ENCODE peak calls at places on chromosome 7, in five cellular contexts. Q, G, X, D and K are unnamed samples.

GRCh38 chr7:40299097-40299496 is 164.3 kb downstream of the SUGCT start:
- DNase-seq in D (no peak), Q (no peak), G (no peak), X (no peak), K (no peak)

GRCh38 chr7:56046728-56047445 is 4.4 kb downstream of the PSPH start:
- DNase-seq in Q (no peak), G (no peak), D (peak), X (no peak), K (no peak)

GRCh38 chr7:28533731-28534531 is 121.6 kb downstream of the CREB5 start:
- DNase-seq in G (no peak), Q (no peak), X (peak), D (peak), K (no peak)

GRCh38 chr7:19408821-19409220 is 263.6 kb upstream of the FERD3L start:
- DNase-seq in X (no peak), G (no peak), D (no peak), Q (no peak), K (no peak)

GRCh38 chr7:99731638-99732374 is 3.2 kb downstream of the CYP3A7 start:
- DNase-seq in X (no peak), G (no peak), Q (no peak), D (no peak), K (no peak)

GRCh38 chr7:107754642-107755041 is 10.7 kb downstream of the CBLL1 start:
- DNase-seq in Q (no peak), X (no peak), G (no peak), D (no peak), K (no peak)

GRCh38 chr7:34748244-34749039 is 90.4 kb downstream of the NPSR1 start:
- DNase-seq in G (no peak), X (no peak), D (peak), Q (peak), K (no peak)

GRCh38 chr7:36044096-36044892 is 108.8 kb upstream of the EEPD1 start:
- DNase-seq in D (no peak), G (no peak), X (no peak), Q (no peak), K (no peak)

GRCh38 chr7:1846331-1847065 is 176.4 kb downstream of the ELFN1 start:
- DNase-seq in Q (no peak), G (peak), D (no peak), X (peak), K (no peak)

GRCh38 chr7:87499494-87499893 is 24.0 kb upstream of the ABCB4 start:
- DNase-seq in G (no peak), Q (no peak), X (no peak), D (no peak), K (no peak)

GRCh38 chr7:131625817-131626372 is 69.5 kb upstream of the PODXL start:
- DNase-seq in G (no peak), Q (no peak), D (peak), X (no peak), K (no peak)

GRCh38 chr7:154231732-154232131 is 179.5 kb downstream of the DPP6 start:
- DNase-seq in X (no peak), G (no peak), D (no peak), Q (no peak), K (no peak)

GRCh38 chr7:45203947-45204445 is 46.4 kb downstream of the RAMP3 start:
- DNase-seq in X (peak), G (no peak), D (no peak), Q (no peak), K (no peak)

GRCh38 chr7:115211171-115211570 is 289.3 kb downstream of the MDFIC start:
- DNase-seq in X (no peak), D (no peak), Q (no peak), G (no peak), K (no peak)

GRCh38 chr7:143205560-143206293 is 16.1 kb upstream of the TAS2R40 start:
- DNase-seq in D (peak), X (no peak), G (no peak), Q (peak), K (no peak)

GRCh38 chr7:132778761-132779160 is 202.5 kb upstream of the PLXNA4 start:
- DNase-seq in G (no peak), D (no peak), X (peak), Q (no peak), K (no peak)

GRCh38 chr7:158266426-158266816 is 321.2 kb downstream of the PTPRN2 start:
- DNase-seq in X (no peak), D (no peak), G (peak), Q (no peak), K (no peak)

GRCh38 chr7:41730668-41731067 is 27.8 kb upstream of the INHBA start:
- DNase-seq in D (no peak), G (no peak), Q (no peak), X (no peak), K (no peak)

GRCh38 chr7:73518470-73518869 is 3.6 kb downstream of the BAZ1B start:
- DNase-seq in Q (peak), G (peak), X (peak), D (no peak), K (no peak)

GRCh38 chr7:73521636-73522080 is 435 bp downstream of the BAZ1B start:
- DNase-seq in D (no peak), X (peak), Q (no peak), G (no peak), K (peak)

GRCh38 chr7:73520673-73521635 is 1.1 kb downstream of the BAZ1B start:
- DNase-seq in D (no peak), X (no peak), G (no peak), Q (no peak), K (no peak)

GRCh38 chr7:73519867-73520672 is 2.0 kb downstream of the BAZ1B start:
- DNase-seq in G (peak), Q (no peak), D (no peak), X (peak), K (no peak)

DNA sequence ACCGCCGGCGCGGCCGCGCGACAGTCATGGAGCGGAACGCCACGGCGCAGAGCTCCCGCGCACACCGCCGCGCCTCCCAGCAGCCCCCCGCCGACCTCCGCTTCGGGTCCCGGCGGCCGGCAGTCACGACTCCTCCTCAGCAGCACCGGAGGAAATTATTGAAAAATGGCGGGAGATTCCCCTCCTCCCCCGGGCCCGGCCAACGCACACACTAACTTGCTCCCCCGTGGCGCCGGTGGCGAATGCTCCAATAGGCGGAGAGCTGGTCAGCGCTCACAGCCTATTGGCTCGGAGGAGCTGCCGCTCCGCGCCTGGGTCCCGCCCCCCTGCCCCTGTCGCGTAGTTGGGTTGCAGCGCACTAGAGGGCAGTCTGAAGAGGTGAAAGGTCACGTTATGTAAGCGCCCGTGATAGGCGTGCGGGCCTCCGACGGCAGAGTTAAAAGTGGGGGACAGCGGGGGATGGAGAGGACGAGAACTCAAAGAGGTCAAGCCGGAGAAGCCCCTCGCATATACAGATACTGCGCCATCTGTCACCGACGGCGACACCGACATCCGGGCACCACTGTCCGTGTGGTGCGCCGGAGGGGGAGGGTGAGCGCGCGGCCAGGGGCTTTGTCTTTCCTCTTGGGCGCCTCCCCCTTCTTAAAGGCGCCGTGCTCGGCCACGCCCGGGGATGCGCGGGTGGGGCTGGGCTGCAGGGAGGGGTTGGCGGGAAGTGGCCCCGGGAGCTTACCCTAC is at the start of gene BAZ1B:
- DNase-seq in X (peak), Q (peak), D (peak), G (peak), K (peak)
- TF ChIP-seq CTCF in X (no peak), Q (no peak), D (no peak), G (no peak), K (no peak)

GRCh38 chr7:50978633-50979215 is 196.0 kb upstream of the GRB10 start:
- DNase-seq in Q (no peak), G (no peak), D (no peak), X (no peak), K (no peak)
- TF ChIP-seq CTCF in Q (no peak), G (no peak), D (no peak), X (no peak), K (no peak)

GRCh38 chr7:130372813-130373212 is 7.5 kb upstream of the CPA1 start:
- DNase-seq in D (no peak), Q (peak), X (no peak), G (peak), K (no peak)
- TF ChIP-seq CTCF in D (no peak), Q (no peak), X (no peak), G (no peak), K (no peak)

DNA sequence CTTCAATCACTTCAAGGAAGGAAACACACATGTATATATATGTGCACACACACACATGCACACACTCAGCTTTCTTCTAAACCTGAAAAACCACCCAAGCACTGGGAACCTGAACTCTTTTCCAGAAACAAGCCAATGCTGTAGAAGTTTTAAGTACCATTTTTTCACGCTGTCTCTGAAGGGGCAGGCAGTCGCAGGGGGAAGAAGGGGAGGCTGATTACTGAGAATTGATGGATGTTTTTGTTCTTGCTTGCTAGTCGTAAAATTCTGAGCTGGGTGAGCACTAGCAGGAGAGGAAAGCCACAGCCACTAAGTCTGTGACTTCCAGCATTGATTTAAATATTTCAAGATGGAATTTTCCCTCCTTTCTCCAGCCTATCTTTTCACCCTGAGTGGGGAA is 391.8 kb downstream of the CALN1 start:
- DNase-seq in Q (no peak), G (no peak), D (no peak), X (peak), K (no peak)
- TF ChIP-seq CTCF in Q (no peak), G (no peak), D (no peak), X (no peak), K (no peak)

GRCh38 chr7:134943785-134944400 is 42.4 kb upstream of the AGBL3 start:
- DNase-seq in Q (no peak), X (no peak), D (no peak), G (no peak), K (no peak)
- TF ChIP-seq CTCF in Q (no peak), X (no peak), D (peak), G (peak), K (no peak)